ENCODE peak calls at places on chromosomes 2 and 18, in six cellular contexts. S is PC-3, X is neural progenitor cell, R is H9, Y is K562, J is HCT116. G is an unnamed sample. For H3K9me3, the result is how much of the 10 kb centered on the place peaks cover.

GRCh38 chr2:66901344-66901743 is 466.4 kb downstream of the MEIS1 start:
- DNase-seq in S (no peak), X (no peak), R (no peak), Y (no peak), J (no peak), G (peak)

GRCh38 chr2:239948100-239948881 is 76.9 kb downstream of the NDUFA10 start:
- DNase-seq in S (no peak), X (no peak), R (peak), Y (no peak), J (no peak), G (no peak)

GRCh38 chr2:150169230-150169629 is 318.2 kb downstream of the RND3 start:
- DNase-seq in S (peak), X (no peak), R (no peak), Y (no peak), J (no peak), G (peak)

GRCh38 chr2:238256594-238257104 is 16.8 kb upstream of the HES6 start:
- DNase-seq in S (peak), X (peak), R (peak), Y (peak), J (peak), G (peak)

GRCh38 chr2:5509362-5509761 is 182.8 kb upstream of the SOX11 start:
- DNase-seq in S (no peak), X (no peak), R (no peak), Y (no peak), J (no peak), G (no peak)

GRCh38 chr2:184611221-184612085 is 13.1 kb downstream of the ZNF804A start:
- DNase-seq in S (peak), X (no peak), R (no peak), Y (no peak), J (peak), G (peak)

GRCh38 chr2:223908304-223909047 is 36.7 kb downstream of the WDFY1 start:
- DNase-seq in S (no peak), X (no peak), R (no peak), Y (no peak), J (no peak), G (no peak)

GRCh38 chr2:50343157-50343821 is 688.6 kb downstream of the NRXN1 start:
- DNase-seq in S (no peak), X (no peak), R (no peak), Y (no peak), J (no peak), G (no peak)

GRCh38 chr18:44852818-44853217 is 172.1 kb downstream of the SETBP1 start:
- DNase-seq in S (no peak), X (no peak), R (no peak), Y (no peak), J (no peak), G (no peak)

GRCh38 chr18:34933880-34934689 is 107.1 kb upstream of the MAPRE2 start:
- DNase-seq in S (no peak), X (no peak), R (no peak), Y (no peak), J (no peak), G (no peak)

GRCh38 chr2:151777487-151777886 is 43.2 kb upstream of the NEB start:
- DNase-seq in S (no peak), X (no peak), R (no peak), Y (no peak), J (no peak), G (no peak)

GRCh38 chr2:99488999-99489757 is 639 bp downstream of the REV1 start:
- DNase-seq in S (peak), X (peak), R (peak), Y (peak), J (no peak), G (peak)

GRCh38 chr2:9708683-9709538 is 78.1 kb upstream of the YWHAQ start:
- DNase-seq in S (no peak), X (no peak), R (no peak), Y (no peak), J (no peak), G (no peak)

GRCh38 chr2:25512707-25513106 is 160.7 kb downstream of the DTNB start:
- DNase-seq in S (peak), X (no peak), R (no peak), Y (no peak), J (no peak), G (no peak)

GRCh38 chr18:50277935-50278334 is 3.4 kb downstream of the MBD1 start:
- DNase-seq in S (peak), X (no peak), R (no peak), Y (no peak), J (no peak), G (no peak)

GRCh38 chr2:177265386-177265690 is 811 bp upstream of the NFE2L2 start:
- DNase-seq in S (peak), X (no peak), R (no peak), Y (peak), J (no peak), G (peak)

GRCh38 chr18:70577023-70577420 is 288.2 kb downstream of the SOCS6 start:
- DNase-seq in S (no peak), X (no peak), R (no peak), Y (no peak), J (no peak), G (no peak)

GRCh38 chr18:26268454-26268853 is 42.2 kb downstream of the TAF4B start:
- DNase-seq in S (no peak), X (no peak), R (no peak), Y (no peak), J (no peak), G (no peak)

GRCh38 chr2:27255660-27256059 is 7.2 kb downstream of the SLC30A3 start:
- DNase-seq in S (peak), X (no peak), R (no peak), Y (no peak), J (no peak), G (peak)

GRCh38 chr2:205675861-205676516 is 6.3 kb upstream of the NRP2 start:
- DNase-seq in S (peak), X (peak), R (no peak), Y (peak), J (peak), G (peak)

GRCh38 chr18:36901277-36901701 is 72.4 kb downstream of the KIAA1328 start:
- DNase-seq in S (peak), X (no peak), R (no peak), Y (peak), J (no peak), G (peak)

GRCh38 chr2:219969508-219969907 is 342.1 kb downstream of the SLC4A3 start:
- DNase-seq in S (peak), X (no peak), R (no peak), Y (no peak), J (no peak), G (peak)

GRCh38 chr2:27448381-27448780 is 6.2 kb downstream of the KRTCAP3 start:
- DNase-seq in S (no peak), X (no peak), R (no peak), Y (no peak), J (no peak), G (no peak)

GRCh38 chr2:181957668-181958067 is 28.0 kb upstream of the PPP1R1C start:
- DNase-seq in S (no peak), X (no peak), R (no peak), Y (no peak), J (no peak), G (no peak)

GRCh38 chr2:37664190-37664751 is 7.2 kb downstream of the CDC42EP3 start:
- DNase-seq in S (peak), X (no peak), R (no peak), Y (no peak), J (no peak), G (no peak)

GRCh38 chr2:239535413-239535790 is 134.6 kb upstream of the HDAC4 start:
- DNase-seq in S (no peak), X (no peak), R (no peak), Y (no peak), J (no peak), G (no peak)

GRCh38 chr18:27108842-27109241 is 76.3 kb downstream of the CHST9 start:
- DNase-seq in S (no peak), X (no peak), R (no peak), Y (no peak), J (no peak), G (no peak)

GRCh38 chr18:22694954-22695353 is 238.2 kb upstream of the RBBP8 start:
- DNase-seq in S (peak), X (no peak), R (peak), Y (peak), J (peak), G (peak)

GRCh38 chr2:233818639-233819621 is 35.4 kb downstream of the HJURP start:
- DNase-seq in S (no peak), X (no peak), R (no peak), Y (no peak), J (no peak), G (no peak)

GRCh38 chr2:88843651-88844050 is 152.2 kb downstream of the RPIA start:
- DNase-seq in S (no peak), X (no peak), R (no peak), Y (no peak), J (no peak), G (no peak)

GRCh38 chr2:66445076-66445724 is 10.3 kb downstream of the MEIS1 start:
- DNase-seq in S (no peak), X (peak), R (peak), Y (no peak), J (no peak), G (no peak)

GRCh38 chr2:25265802-25266201 is 75.9 kb downstream of the DNMT3A start:
- DNase-seq in S (no peak), X (no peak), R (no peak), Y (peak), J (no peak), G (no peak)

GRCh38 chr2:128172191-128172590 is 81.2 kb downstream of the UGGT1 start:
- DNase-seq in S (peak), X (peak), R (no peak), Y (peak), J (no peak), G (peak)

GRCh38 chr18:73980289-73980979 is 167.2 kb downstream of the FBXO15 start:
- DNase-seq in S (peak), X (peak), R (peak), Y (peak), J (peak), G (peak)

GRCh38 chr2:818233-818632 is 132.4 kb upstream of the SNTG2 start:
- DNase-seq in S (no peak), X (no peak), R (no peak), Y (no peak), J (no peak), G (no peak)
- H3K9me3 ChIP-seq in S (under half), X (under half), R (under half), Y (under half), J (under half), G (under half)

DNA sequence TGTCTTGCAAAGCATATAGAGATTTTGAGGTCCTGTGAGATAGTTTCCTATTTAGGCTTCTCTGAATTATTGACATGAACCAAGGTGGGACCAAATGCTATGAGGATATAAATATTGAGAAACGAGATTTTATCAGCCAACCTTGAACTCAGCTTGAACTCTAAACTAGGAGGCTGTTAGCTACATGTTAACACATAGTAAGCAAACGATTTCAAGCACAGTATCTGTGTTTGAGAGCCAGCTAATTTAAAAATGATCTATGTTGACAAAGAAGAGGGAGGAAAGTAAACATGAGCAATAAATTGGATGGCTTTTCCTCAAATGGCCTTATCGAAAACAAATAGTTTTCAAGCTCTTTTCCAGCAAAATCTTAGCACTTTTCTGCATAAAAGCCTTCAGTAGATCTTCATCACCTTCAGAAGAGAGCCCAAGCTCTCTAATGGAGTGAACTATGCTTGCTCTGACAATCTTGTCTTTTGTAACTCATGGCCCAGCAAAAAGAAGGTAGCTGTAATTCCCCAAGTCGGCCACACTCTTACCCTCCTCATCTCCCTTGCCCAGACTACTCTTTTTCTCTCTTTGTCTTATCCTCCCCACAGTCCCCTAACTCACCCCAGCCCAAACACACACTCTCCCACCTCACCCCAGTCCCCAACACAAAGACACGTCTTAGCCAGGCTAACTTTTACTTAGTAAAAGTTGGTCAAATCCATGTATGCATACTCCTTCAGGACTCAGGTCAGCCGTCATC is 14.7 kb downstream of the CD28 start:
- DNase-seq in S (no peak), X (peak), R (no peak), Y (no peak), J (no peak), G (no peak)
- H3K9ac ChIP-seq in S (no peak), X (no peak), R (no peak), Y (no peak), J (no peak), G (no peak)

DNA sequence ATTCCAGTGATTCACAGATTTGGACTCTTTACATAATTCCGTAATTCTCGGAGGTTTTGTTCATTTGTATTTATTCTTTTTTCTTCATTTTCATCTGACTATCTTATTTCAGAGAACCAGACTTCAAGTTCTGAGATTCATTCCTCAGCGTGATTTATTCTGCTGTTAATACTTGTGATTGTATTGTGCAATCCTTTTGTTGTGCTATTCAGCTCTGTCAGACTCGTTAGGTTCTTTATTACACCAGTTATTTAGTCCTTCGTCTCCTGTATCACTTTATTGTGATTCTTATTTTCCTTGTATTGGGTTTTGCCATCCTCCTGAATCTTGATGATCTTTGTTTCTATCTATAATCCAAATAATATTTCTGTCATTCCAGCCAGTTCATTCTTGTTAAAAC is 529.3 kb upstream of the LRRTM4 start:
- DNase-seq in S (no peak), X (no peak), R (no peak), Y (no peak), J (no peak), G (no peak)
- H3K9me3 ChIP-seq in S (under half), X (under half), R (under half), Y (under half), J (under half), G (under half)

GRCh38 chr2:75031171-75031570 is 72.7 kb downstream of the POLE4 start:
- DNase-seq in S (no peak), X (no peak), R (no peak), Y (no peak), J (no peak), G (no peak)

GRCh38 chr2:75027886-75028285 is 69.4 kb downstream of the POLE4 start:
- DNase-seq in S (no peak), X (no peak), R (no peak), Y (no peak), J (no peak), G (no peak)

GRCh38 chr2:75035444-75036353 is 77.3 kb downstream of the POLE4 start:
- DNase-seq in S (no peak), X (no peak), R (no peak), Y (no peak), J (no peak), G (no peak)

GRCh38 chr2:75030218-75031009 is 72.0 kb downstream of the POLE4 start:
- DNase-seq in S (no peak), X (no peak), R (no peak), Y (no peak), J (no peak), G (no peak)

GRCh38 chr2:75031906-75032803 is 73.7 kb downstream of the POLE4 start:
- DNase-seq in S (no peak), X (no peak), R (no peak), Y (no peak), J (no peak), G (no peak)
- H3K9ac ChIP-seq in S (no peak), X (no peak), R (no peak), Y (no peak), J (no peak), G (no peak)

GRCh38 chr2:160085662-160086061 is 23.2 kb upstream of the PLA2R1 start:
- DNase-seq in S (no peak), X (no peak), R (no peak), Y (peak), J (no peak), G (no peak)
- H3K9me3 ChIP-seq in S (under half), X (under half), R (under half), Y (under half), J (under half), G (under half)

GRCh38 chr2:126930970-126931590 is 32.4 kb downstream of the TEX51 start:
- DNase-seq in S (no peak), X (no peak), R (no peak), Y (no peak), J (no peak), G (no peak)
- H3K9ac ChIP-seq in S (no peak), X (no peak), R (no peak), Y (no peak), J (no peak), G (no peak)